ENCODE peak calls at places on chromosome X, in seven cellular contexts. Q is right atrium auricular region, I is IMR-90, F is tibial artery, D is aorta, P is mesendoderm, B is iPS DF 6.9. W is an unnamed sample.
A peak's percentile ranks its signal among the peaks of the same experiment; 100 is the strongest.

GRCh38 chrX:2658585-2659292 is 32.4 kb upstream of the CD99 start:
- DNase-seq in I (no peak), D (no peak), F (no peak), Q (no peak), B (no peak), P (no peak), W (no peak)

GRCh38 chrX:8003147-8003883 is 76.1 kb upstream of the PNPLA4 start:
- DNase-seq in D (no peak), B (no peak), P (no peak), Q (no peak), F (no peak), I (no peak), W (no peak)

GRCh38 chrX:119236599-119237525 is 777 bp downstream of the PGRMC1 start:
- DNase-seq in I (peak; percentile 74), D (peak; percentile 56), F (peak; percentile 21), Q (no peak), P (peak; percentile 26), B (no peak), W (peak; percentile 48)

GRCh38 chrX:119734897-119735339 is 23.5 kb upstream of the SOWAHD start:
- DNase-seq in F (peak; percentile 45), B (no peak), P (no peak), Q (peak; percentile 61), D (peak; percentile 76), I (no peak), W (no peak)

GRCh38 chrX:31608651-31609050 is 536.8 kb upstream of the FTHL17 start:
- DNase-seq in Q (no peak), I (no peak), F (no peak), P (peak; percentile 41), B (no peak), D (no peak), W (no peak)

GRCh38 chrX:124211312-124211942 is 121.0 kb upstream of the TEX13D start:
- DNase-seq in F (no peak), P (peak; percentile 62), I (peak; percentile 3), Q (no peak), D (no peak), B (no peak), W (peak; percentile 65)

GRCh38 chrX:10722804-10723364 is 102.5 kb upstream of the MID1 start:
- DNase-seq in F (peak; percentile 63), I (peak; percentile 67), P (peak; percentile 61), B (peak; percentile 54), Q (peak; percentile 71), D (peak; percentile 59), W (peak; percentile 78)

GRCh38 chrX:84336646-84337045 is 148.6 kb upstream of the RPS6KA6 start:
- DNase-seq in D (no peak), Q (no peak), I (peak; percentile 20), B (no peak), F (no peak), P (no peak), W (no peak)

GRCh38 chrX:21528076-21528475 is 130.1 kb downstream of the KLHL34 start:
- DNase-seq in F (no peak), P (no peak), I (peak; percentile 14), B (no peak), D (no peak), Q (no peak), W (peak; percentile 53)

GRCh38 chrX:137363559-137363958 is 202.4 kb upstream of the ZIC3 start:
- DNase-seq in P (no peak), I (no peak), B (no peak), F (no peak), D (no peak), Q (no peak), W (no peak)

GRCh38 chrX:10512258-10512657 is 108.1 kb downstream of the MID1 start:
- DNase-seq in F (no peak), D (no peak), P (no peak), Q (no peak), B (no peak), I (peak; percentile 58), W (peak; percentile 61)

GRCh38 chrX:11664211-11664888 is 1.4 kb downstream of the ARHGAP6 start:
- DNase-seq in P (peak; percentile 16), Q (no peak), D (peak; percentile 38), F (no peak), B (no peak), I (no peak), W (no peak)

GRCh38 chrX:14064632-14065432 is 35.1 kb upstream of the GEMIN8 start:
- DNase-seq in B (no peak), Q (no peak), D (no peak), P (peak; percentile 60), F (no peak), I (peak; percentile 51), W (peak; percentile 83)

GRCh38 chrX:10341309-10341708 is 184.5 kb downstream of the CLCN4 start:
- DNase-seq in P (no peak), I (no peak), B (no peak), Q (no peak), F (no peak), D (no peak), W (peak; percentile 70)

GRCh38 chrX:72182924-72183323 is 1.4 kb downstream of the PIN4 start:
- DNase-seq in P (no peak), D (no peak), I (no peak), Q (no peak), B (no peak), F (no peak), W (no peak)

GRCh38 chrX:137547291-137547690 is 18.6 kb upstream of the ZIC3 start:
- DNase-seq in I (no peak), P (peak; percentile 27), D (no peak), F (no peak), Q (no peak), B (no peak), W (no peak)

GRCh38 chrX:45747905-45748304 is 547.2 kb upstream of the DIPK2B start:
- DNase-seq in D (no peak), P (no peak), Q (no peak), I (no peak), B (no peak), F (no peak), W (peak; percentile 7)

GRCh38 chrX:107360788-107361360 is 88.6 kb upstream of the FRMPD3 start:
- DNase-seq in Q (no peak), P (no peak), B (no peak), D (no peak), I (no peak), F (no peak), W (peak; percentile 61)

DNA sequence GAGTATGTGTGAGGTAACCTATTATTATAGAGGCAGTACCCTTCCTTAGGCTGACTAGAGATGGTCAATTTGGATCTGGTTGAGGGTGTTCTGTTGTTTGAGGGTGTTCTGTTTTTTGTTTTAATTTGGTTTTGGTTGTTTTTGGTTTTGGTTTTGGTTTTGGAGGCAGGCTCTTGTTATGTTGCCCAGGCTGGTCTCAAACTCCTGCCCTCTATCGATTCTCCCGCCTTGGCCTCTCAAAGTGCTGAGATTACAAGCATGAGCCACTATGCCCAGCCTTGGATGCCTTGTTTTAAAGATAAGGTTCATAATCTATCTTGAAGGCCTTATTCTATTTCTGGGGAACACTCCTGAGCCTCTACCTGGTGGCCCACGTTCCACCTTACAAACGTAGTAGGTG is 902 bp downstream of the CXorf65 start:
- DNase-seq in I (no peak), F (no peak), D (no peak), P (no peak), Q (no peak), B (no peak), W (no peak)
- H3K4me1 ChIP-seq in I (no peaks in the 10 kb centered on the region), F (no peaks in the 10 kb centered on the region), D (no peaks in the 10 kb centered on the region), P (peaks cover 12% of the 10 kb centered on the region), Q (no peaks in the 10 kb centered on the region), B (peaks cover 5% of the 10 kb centered on the region), W (no peaks in the 10 kb centered on the region)

DNA sequence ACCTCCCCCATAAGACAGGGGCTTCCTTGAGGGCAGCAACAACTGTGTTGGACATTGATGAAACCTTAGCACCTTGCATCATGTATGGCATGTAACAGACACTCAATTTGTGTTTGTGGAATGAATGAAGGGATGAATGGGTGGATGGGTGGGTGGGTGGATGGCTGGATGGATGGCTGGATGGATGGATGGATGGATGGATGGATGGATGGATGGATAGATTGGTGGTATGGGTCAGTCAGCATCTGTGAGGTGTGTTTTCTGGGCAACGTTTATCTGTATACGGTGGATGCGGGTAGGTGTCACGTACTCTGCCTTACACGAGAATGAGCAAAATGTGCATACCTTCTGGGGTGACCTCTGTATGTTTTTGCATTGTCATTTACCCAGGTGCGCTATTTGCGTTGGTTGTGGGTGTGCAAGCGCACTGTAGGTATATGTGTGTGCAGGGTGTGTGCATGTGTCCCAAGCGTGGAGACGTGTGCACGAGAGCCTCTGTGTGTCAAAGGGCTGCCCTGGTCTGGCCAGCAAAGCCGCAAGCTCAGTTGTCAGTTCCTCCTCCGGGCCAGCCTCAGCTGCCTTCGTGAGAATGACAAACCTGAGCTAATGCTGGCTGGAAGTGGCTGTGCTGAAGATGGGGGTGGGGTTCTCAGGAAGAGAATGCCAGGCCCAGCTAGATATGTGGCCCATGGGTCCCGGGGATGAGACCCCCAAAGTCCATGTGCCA is 26.5 kb downstream of the ELF4 start:
- DNase-seq in F (no peak), D (no peak), P (no peak), I (no peak), B (no peak), Q (no peak), W (no peak)
- H3K4me1 ChIP-seq in F (peaks cover 24% of the 10 kb centered on the region), D (no peaks in the 10 kb centered on the region), P (peaks cover 3% of the 10 kb centered on the region), I (peaks cover 5% of the 10 kb centered on the region), B (peaks cover 9% of the 10 kb centered on the region), Q (no peaks in the 10 kb centered on the region), W (no peaks in the 10 kb centered on the region)

DNA sequence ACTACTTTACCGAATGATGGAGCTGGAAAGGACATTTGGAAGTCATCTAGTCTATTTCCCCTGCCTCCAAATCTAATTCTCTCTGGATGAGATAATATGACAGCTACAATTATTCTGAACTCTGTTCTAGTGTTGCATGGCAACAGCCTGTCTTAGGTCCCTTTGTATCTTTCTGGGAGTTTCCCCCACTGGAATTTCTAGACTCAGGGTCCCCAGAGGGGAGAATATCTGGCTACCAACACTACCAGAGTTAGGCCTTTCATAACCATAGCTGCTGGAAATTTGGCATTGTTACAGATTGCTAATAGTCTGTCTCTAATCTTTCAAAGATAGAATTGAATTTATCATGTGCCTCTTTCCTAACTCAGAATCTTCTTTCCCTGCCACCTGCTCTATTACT is 4.5 kb downstream of the MSN start:
- DNase-seq in P (no peak), F (no peak), D (no peak), Q (no peak), B (no peak), I (no peak), W (no peak)
- H3K4me1 ChIP-seq in P (peaks cover 2% of the 10 kb centered on the region), F (peaks cover 75% of the 10 kb centered on the region), D (peaks cover 2% of the 10 kb centered on the region), Q (no peaks in the 10 kb centered on the region), B (peaks cover 2% of the 10 kb centered on the region), I (peaks cover 4% of the 10 kb centered on the region), W (peaks cover 59% of the 10 kb centered on the region)

GRCh38 chrX:24996096-24996709 is 19.6 kb downstream of the ARX start:
- DNase-seq in I (no peak), F (no peak), B (no peak), P (no peak), D (no peak), Q (no peak), W (no peak)
- H3K4me1 ChIP-seq in I (no peaks in the 10 kb centered on the region), F (no peaks in the 10 kb centered on the region), B (peaks cover 4% of the 10 kb centered on the region), P (no peaks in the 10 kb centered on the region), D (no peaks in the 10 kb centered on the region), Q (no peaks in the 10 kb centered on the region), W (no peaks in the 10 kb centered on the region)